ENCODE peak calls at places on chromosomes 2 and 18, in five cellular contexts. C, G, U, E and A are unnamed samples.

GRCh38 chr2:68637047-68637446 is 6.3 kb upstream of the PROKR1 start:
- DNase-seq in C (no peak), G (no peak), U (no peak), E (no peak), A (no peak)

GRCh38 chr2:176781570-176782217 is 430.9 kb upstream of the HNRNPA3 start:
- DNase-seq in C (no peak), G (no peak), U (no peak), E (no peak), A (no peak)

GRCh38 chr2:164642268-164642667 is 21.0 kb upstream of the GRB14 start:
- DNase-seq in C (no peak), G (no peak), U (no peak), E (no peak), A (no peak)

GRCh38 chr2:18645315-18645714 is 55.9 kb upstream of the NT5C1B start:
- DNase-seq in C (no peak), G (no peak), U (no peak), E (no peak), A (no peak)

GRCh38 chr18:28350821-28351220 is 173.9 kb upstream of the CDH2 start:
- DNase-seq in C (no peak), G (no peak), U (no peak), E (no peak), A (no peak)

GRCh38 chr2:23519334-23519651 is 134.3 kb downstream of the KLHL29 start:
- DNase-seq in C (no peak), G (no peak), U (no peak), E (no peak), A (no peak)

GRCh38 chr18:58552057-58552461 is 76.8 kb downstream of the ALPK2 start:
- DNase-seq in C (no peak), G (no peak), U (no peak), E (peak), A (no peak)

GRCh38 chr2:187051350-187051749 is 202.4 kb upstream of the ZSWIM2 start:
- DNase-seq in C (no peak), G (no peak), U (no peak), E (no peak), A (no peak)

GRCh38 chr2:29114841-29115609 is at the start of gene CLIP4:
- DNase-seq in C (peak), G (peak), U (peak), E (peak), A (peak)

GRCh38 chr2:136327162-136327852 is 209.4 kb upstream of the CXCR4 start:
- DNase-seq in C (no peak), G (peak), U (no peak), E (peak), A (no peak)